ENCODE peak calls at places on chromosome 3, in eight cellular contexts. Y is GM10248; U is stimulated activated CD8-positive, alpha-beta memory T cell treated with anti-CD3 and anti-CD28 coated beads, Interleukin-7, amount 100 ng/mL, for 1 hour; P is glutamatergic neuron; D is HTR-8/SVneo; O is HuH-7.5; V is uterus; X is activated CD8-positive, alpha-beta memory T cell treated with anti-CD3 and anti-CD28 coated beads, Interleukin-2, amount 50 U/mL, for 4 hours. B is an unnamed sample.

GRCh38 chr3:101533603-101533968 is 20.6 kb upstream of the SENP7 start:
- DNase-seq in D (no peak), X (no peak), Y (no peak), U (no peak), O (no peak), V (no peak), P (no peak), B (no peak)

GRCh38 chr3:197485143-197485542 is 70.6 kb downstream of the BDH1 start:
- DNase-seq in U (no peak), X (no peak), Y (no peak), P (no peak), D (no peak), V (no peak), O (no peak), B (no peak)

GRCh38 chr3:56125358-56126005 is 342.8 kb downstream of the ERC2 start:
- DNase-seq in Y (no peak), V (peak), X (no peak), D (peak), U (no peak), O (no peak), P (no peak), B (no peak)

GRCh38 chr3:4680881-4681300 is 187.7 kb downstream of the ITPR1 start:
- DNase-seq in V (no peak), X (no peak), Y (no peak), U (no peak), D (peak), O (no peak), P (no peak), B (no peak)

GRCh38 chr3:195209836-195210551 is 61.0 kb downstream of the XXYLT1 start:
- DNase-seq in U (no peak), D (no peak), P (peak), O (no peak), V (peak), X (no peak), Y (no peak), B (no peak)

GRCh38 chr3:64049136-64049535 is 25.8 kb upstream of the PSMD6 start:
- DNase-seq in X (no peak), O (no peak), V (no peak), P (no peak), Y (no peak), D (no peak), U (no peak), B (no peak)

GRCh38 chr3:12965999-12966846 is 107.0 kb downstream of the IQSEC1 start:
- DNase-seq in D (no peak), O (peak), Y (no peak), V (no peak), U (no peak), X (no peak), P (peak), B (no peak)

GRCh38 chr3:160400631-160401150 is 1.2 kb downstream of the SMC4 start:
- DNase-seq in X (peak), O (no peak), D (no peak), U (no peak), V (no peak), Y (peak), P (peak), B (peak)

GRCh38 chr3:58065700-58066167 is 57.5 kb downstream of the FLNB start:
- DNase-seq in X (no peak), U (no peak), P (no peak), Y (no peak), D (no peak), O (no peak), V (no peak), B (no peak)

GRCh38 chr3:8793242-8793641 is 23.8 kb upstream of the OXTR start:
- DNase-seq in Y (no peak), V (no peak), X (no peak), O (no peak), P (no peak), U (no peak), D (no peak), B (no peak)

GRCh38 chr3:5021571-5022092 is 42.4 kb downstream of the BHLHE40 start:
- DNase-seq in D (no peak), U (no peak), V (no peak), X (no peak), Y (no peak), P (no peak), O (no peak), B (no peak)

GRCh38 chr3:58568572-58569286 is 8.5 kb downstream of the FAM107A start:
- DNase-seq in Y (peak), X (peak), V (peak), U (peak), P (peak), D (peak), O (peak), B (peak)

GRCh38 chr3:135197246-135197645 is 402.2 kb downstream of the EPHB1 start:
- DNase-seq in O (no peak), D (no peak), Y (no peak), V (no peak), X (no peak), U (no peak), P (no peak), B (no peak)

GRCh38 chr3:89358281-89358680 is 250.9 kb downstream of the EPHA3 start:
- DNase-seq in X (no peak), Y (no peak), D (no peak), U (no peak), V (no peak), O (no peak), P (no peak), B (no peak)

GRCh38 chr3:57646723-57647122 is 46.2 kb downstream of the DENND6A start:
- DNase-seq in P (no peak), U (no peak), O (no peak), V (no peak), Y (peak), D (peak), X (no peak), B (no peak)

GRCh38 chr3:10204921-10205320 is 40.2 kb downstream of the IRAK2 start:
- DNase-seq in Y (no peak), P (no peak), O (no peak), U (no peak), X (no peak), D (no peak), V (no peak), B (no peak)

GRCh38 chr3:124760601-124761000 is 30.3 kb downstream of the UMPS start:
- DNase-seq in V (no peak), X (no peak), U (no peak), P (no peak), Y (no peak), D (no peak), O (no peak), B (no peak)

GRCh38 chr3:10189557-10190374 is 25.0 kb downstream of the IRAK2 start:
- DNase-seq in P (no peak), O (no peak), V (peak), X (no peak), Y (no peak), U (no peak), D (no peak), B (peak)

GRCh38 chr3:13495921-13496723 is 16.0 kb downstream of the HDAC11 start:
- DNase-seq in P (peak), O (peak), U (peak), D (peak), V (peak), X (peak), Y (peak), B (peak)

GRCh38 chr3:29057326-29057725 is 223.5 kb upstream of the RBMS3 start:
- DNase-seq in D (no peak), P (no peak), V (no peak), X (no peak), Y (no peak), U (no peak), O (no peak), B (no peak)

GRCh38 chr3:190017575-190018288 is 103.0 kb downstream of the P3H2 start:
- DNase-seq in D (peak), Y (no peak), P (no peak), X (no peak), O (no peak), U (no peak), V (peak), B (no peak)

GRCh38 chr3:10962481-10963036 is 30.0 kb upstream of the SLC6A1 start:
- DNase-seq in D (no peak), V (no peak), Y (no peak), X (no peak), P (no peak), O (no peak), U (no peak), B (no peak)

GRCh38 chr3:76646921-76647562 is 392.9 kb upstream of the ROBO2 start:
- DNase-seq in O (no peak), D (no peak), P (peak), Y (no peak), V (no peak), X (no peak), U (no peak), B (no peak)

GRCh38 chr3:142912440-142913172 is 23.7 kb upstream of the PCOLCE2 start:
- DNase-seq in O (no peak), U (no peak), P (no peak), V (no peak), D (no peak), X (no peak), Y (no peak), B (no peak)

GRCh38 chr3:72273615-72274014 is 488.7 kb upstream of the PROK2 start:
- DNase-seq in O (no peak), P (no peak), V (no peak), D (peak), U (no peak), X (no peak), Y (no peak), B (no peak)

B was measured in activated CD8-positive, alpha-beta T cell treated with anti-CD3 and anti-CD28 coated beads, Interleukin-2, amount 10 ng/mL, durations not matched to agents 7 days and 5 days.